ENCODE peak calls at places on chromosomes 5 and 9, in six cellular contexts. One of them, this sample, is unnamed.
A peak's percentile ranks its signal among the peaks of the same experiment; 100 is the strongest.

GRCh38 chr5:75916144-75916543 is 167.0 kb upstream of the SV2C start:
- DNase-seq in tibial nerve: no peak
- DNase-seq in H9: no peak
- DNase-seq in CD8-positive, alpha-beta T cell: no peak
- DNase-seq in Karpas-422: no peak
- DNase-seq in iPS DF 6.9: no peak
- DNase-seq in this sample: no peak

GRCh38 chr9:127751269-127752054 is 16.4 kb upstream of the TOR2A start:
- DNase-seq in Karpas-422: no peak
- DNase-seq in iPS DF 6.9: no peak
- DNase-seq in H9: peak; percentile 68
- DNase-seq in CD8-positive, alpha-beta T cell: no peak
- DNase-seq in tibial nerve: no peak
- DNase-seq in this sample: no peak

GRCh38 chr9:92097997-92098482 is 17.2 kb downstream of the SPTLC1 start:
- DNase-seq in Karpas-422: no peak
- DNase-seq in H9: peak; percentile 94
- DNase-seq in tibial nerve: peak; percentile 16
- DNase-seq in iPS DF 6.9: peak; percentile 88
- DNase-seq in CD8-positive, alpha-beta T cell: peak; percentile 73
- DNase-seq in this sample: peak; percentile 35

GRCh38 chr9:131678499-131679111 is 61.3 kb downstream of the RAPGEF1 start:
- DNase-seq in Karpas-422: peak; percentile 86
- DNase-seq in iPS DF 6.9: no peak
- DNase-seq in CD8-positive, alpha-beta T cell: peak; percentile 83
- DNase-seq in tibial nerve: peak; percentile 70
- DNase-seq in H9: no peak
- DNase-seq in this sample: peak; percentile 65

GRCh38 chr9:97983524-97984187 is 515 bp downstream of the ANP32B start:
- DNase-seq in iPS DF 6.9: no peak
- DNase-seq in tibial nerve: peak; percentile 45
- DNase-seq in Karpas-422: peak; percentile 87
- DNase-seq in H9: peak; percentile 37
- DNase-seq in CD8-positive, alpha-beta T cell: peak; percentile 83
- DNase-seq in this sample: peak; percentile 73

GRCh38 chr9:98214811-98215210 is 22.4 kb upstream of the CORO2A start:
- DNase-seq in iPS DF 6.9: no peak
- DNase-seq in CD8-positive, alpha-beta T cell: no peak
- DNase-seq in H9: no peak
- DNase-seq in Karpas-422: no peak
- DNase-seq in tibial nerve: no peak
- DNase-seq in this sample: no peak

GRCh38 chr5:144191998-144192397 is 21.3 kb downstream of the KCTD16 start:
- DNase-seq in iPS DF 6.9: no peak
- DNase-seq in H9: no peak
- DNase-seq in tibial nerve: no peak
- DNase-seq in Karpas-422: peak; percentile 91
- DNase-seq in CD8-positive, alpha-beta T cell: peak; percentile 54
- DNase-seq in this sample: peak; percentile 86

GRCh38 chr5:137439645-137440044 is 59.5 kb downstream of the SPOCK1 start:
- DNase-seq in tibial nerve: no peak
- DNase-seq in H9: no peak
- DNase-seq in CD8-positive, alpha-beta T cell: no peak
- DNase-seq in iPS DF 6.9: no peak
- DNase-seq in Karpas-422: no peak
- DNase-seq in this sample: no peak

GRCh38 chr9:99056876-99057664 is 47.8 kb upstream of the TGFBR1 start:
- DNase-seq in tibial nerve: no peak
- DNase-seq in Karpas-422: peak; percentile 68
- DNase-seq in CD8-positive, alpha-beta T cell: no peak
- DNase-seq in H9: no peak
- DNase-seq in iPS DF 6.9: no peak
- DNase-seq in this sample: peak; percentile 28

GRCh38 chr5:73280821-73281746 is 108.1 kb downstream of the TMEM174 start:
- DNase-seq in tibial nerve: peak; percentile 82
- DNase-seq in H9: no peak
- DNase-seq in Karpas-422: no peak
- DNase-seq in CD8-positive, alpha-beta T cell: no peak
- DNase-seq in iPS DF 6.9: no peak
- DNase-seq in this sample: no peak

GRCh38 chr5:11383506-11384095 is 520.6 kb downstream of the CTNND2 start:
- DNase-seq in tibial nerve: no peak
- DNase-seq in iPS DF 6.9: no peak
- DNase-seq in H9: no peak
- DNase-seq in Karpas-422: no peak
- DNase-seq in CD8-positive, alpha-beta T cell: no peak
- DNase-seq in this sample: no peak

GRCh38 chr9:131386258-131386657 is 7.6 kb upstream of the PRRC2B start:
- DNase-seq in iPS DF 6.9: no peak
- DNase-seq in tibial nerve: no peak
- DNase-seq in CD8-positive, alpha-beta T cell: no peak
- DNase-seq in Karpas-422: no peak
- DNase-seq in H9: no peak
- DNase-seq in this sample: no peak

GRCh38 chr5:130189961-130190360 is 285.7 kb downstream of the CHSY3 start:
- DNase-seq in H9: no peak
- DNase-seq in tibial nerve: no peak
- DNase-seq in CD8-positive, alpha-beta T cell: no peak
- DNase-seq in iPS DF 6.9: no peak
- DNase-seq in Karpas-422: peak; percentile 23
- DNase-seq in this sample: no peak

GRCh38 chr5:101482931-101483330 is 579.8 kb upstream of the ST8SIA4 start:
- DNase-seq in Karpas-422: no peak
- DNase-seq in CD8-positive, alpha-beta T cell: no peak
- DNase-seq in tibial nerve: no peak
- DNase-seq in iPS DF 6.9: no peak
- DNase-seq in H9: no peak
- DNase-seq in this sample: no peak

GRCh38 chr5:126542441-126542840 is 52.6 kb downstream of the ALDH7A1 start:
- DNase-seq in tibial nerve: no peak
- DNase-seq in Karpas-422: no peak
- DNase-seq in H9: no peak
- DNase-seq in iPS DF 6.9: no peak
- DNase-seq in CD8-positive, alpha-beta T cell: no peak
- DNase-seq in this sample: no peak

GRCh38 chr5:122704247-122705036 is 70.4 kb upstream of the SNX2 start:
- DNase-seq in CD8-positive, alpha-beta T cell: no peak
- DNase-seq in iPS DF 6.9: no peak
- DNase-seq in Karpas-422: peak; percentile 76
- DNase-seq in tibial nerve: no peak
- DNase-seq in H9: no peak
- DNase-seq in this sample: peak; percentile 3

GRCh38 chr5:131536211-131536826 is 98.7 kb downstream of the RAPGEF6 start:
- DNase-seq in tibial nerve: no peak
- DNase-seq in Karpas-422: peak; percentile 94
- DNase-seq in CD8-positive, alpha-beta T cell: no peak
- DNase-seq in H9: no peak
- DNase-seq in iPS DF 6.9: no peak
- DNase-seq in this sample: no peak

GRCh38 chr9:120363697-120364096 is 216.3 kb downstream of the CDK5RAP2 start:
- DNase-seq in iPS DF 6.9: no peak
- DNase-seq in Karpas-422: no peak
- DNase-seq in tibial nerve: no peak
- DNase-seq in H9: no peak
- DNase-seq in CD8-positive, alpha-beta T cell: peak; percentile 27
- DNase-seq in this sample: no peak

GRCh38 chr9:135501261-135502167 is 1.0 kb downstream of the MRPS2 start:
- DNase-seq in CD8-positive, alpha-beta T cell: no peak
- DNase-seq in iPS DF 6.9: no peak
- DNase-seq in tibial nerve: no peak
- DNase-seq in Karpas-422: no peak
- DNase-seq in H9: peak; percentile 55
- DNase-seq in this sample: no peak

GRCh38 chr5:21236896-21237830 is 1249.2 kb upstream of the CDH18 start:
- DNase-seq in iPS DF 6.9: no peak
- DNase-seq in Karpas-422: no peak
- DNase-seq in CD8-positive, alpha-beta T cell: no peak
- DNase-seq in H9: no peak
- DNase-seq in tibial nerve: no peak
- DNase-seq in this sample: no peak

DNA sequence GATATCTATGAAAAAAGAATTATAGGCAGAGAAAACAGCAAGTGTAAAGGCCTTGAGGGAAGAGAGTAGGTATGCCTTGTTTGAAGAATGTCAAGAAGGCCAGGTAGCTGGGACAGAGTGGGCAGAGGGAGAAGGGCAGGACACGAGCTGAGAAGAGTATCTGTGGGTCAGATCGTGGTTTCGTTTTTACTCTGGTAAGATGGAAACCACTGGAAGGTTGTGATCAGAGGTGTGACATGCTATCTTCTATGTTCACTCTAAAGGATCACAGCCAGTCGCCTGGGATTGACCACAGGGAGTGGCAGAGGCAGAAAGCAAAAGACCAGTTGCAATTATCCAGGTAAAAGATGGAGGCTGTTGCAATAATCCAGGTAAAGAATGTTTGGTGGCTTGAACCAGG is 12.6 kb upstream of the ARHGAP26 start:
- DNase-seq in CD8-positive, alpha-beta T cell: no peak
- DNase-seq in iPS DF 6.9: no peak
- DNase-seq in Karpas-422: no peak
- DNase-seq in tibial nerve: no peak
- DNase-seq in H9: no peak
- DNase-seq in this sample: no peak
- H3K27ac ChIP-seq in CD8-positive, alpha-beta T cell: no peak overlapping the region
- H3K27ac ChIP-seq in iPS DF 6.9: no peak overlapping the region
- H3K27ac ChIP-seq in Karpas-422: no peak overlapping the region
- H3K27ac ChIP-seq in tibial nerve: no peak overlapping the region
- H3K27ac ChIP-seq in H9: no peak overlapping the region
- H3K27ac ChIP-seq in this sample: no peak overlapping the region

GRCh38 chr9:83259558-83259957 is 196.6 kb upstream of the RASEF start:
- DNase-seq in Karpas-422: no peak
- DNase-seq in tibial nerve: no peak
- DNase-seq in H9: no peak
- DNase-seq in CD8-positive, alpha-beta T cell: no peak
- DNase-seq in iPS DF 6.9: no peak
- DNase-seq in this sample: no peak
- H3K27ac ChIP-seq in Karpas-422: no peak overlapping the region
- H3K27ac ChIP-seq in tibial nerve: no peak overlapping the region
- H3K27ac ChIP-seq in H9: no peak overlapping the region
- H3K27ac ChIP-seq in CD8-positive, alpha-beta T cell: no peak overlapping the region
- H3K27ac ChIP-seq in iPS DF 6.9: no peak overlapping the region
- H3K27ac ChIP-seq in this sample: no peak overlapping the region

DNA sequence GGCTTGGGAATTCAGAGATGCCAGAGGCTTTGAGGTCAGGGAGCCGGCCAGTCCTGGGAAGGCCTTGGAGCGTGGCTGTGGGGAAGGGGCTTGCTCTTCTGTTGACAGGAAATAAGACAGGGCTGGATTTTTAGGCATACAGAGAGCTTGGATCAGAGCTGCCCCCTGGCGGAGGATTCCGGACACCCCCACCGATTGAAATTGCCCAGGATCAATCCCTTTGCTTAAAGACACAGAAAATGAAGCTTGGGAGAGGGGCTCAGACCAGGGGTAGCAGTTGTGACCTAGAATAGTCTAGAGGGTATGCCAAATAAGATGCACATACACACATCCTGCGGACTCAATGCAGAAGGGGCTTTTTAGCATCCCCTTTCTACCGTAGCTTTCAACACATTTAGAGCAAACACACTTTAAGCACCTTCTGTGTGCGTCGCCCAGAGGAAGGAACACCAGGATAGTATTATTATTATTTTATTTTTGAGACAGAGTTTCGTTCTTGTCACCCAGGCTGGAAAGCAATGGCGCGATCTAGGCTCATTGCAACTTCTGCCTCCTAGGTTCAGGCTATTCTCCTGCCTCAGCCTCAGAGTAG is 1.7 kb upstream of the NTMT1 start:
- DNase-seq in tibial nerve: peak; percentile 68
- DNase-seq in Karpas-422: peak; percentile 83
- DNase-seq in H9: peak; percentile 84
- DNase-seq in CD8-positive, alpha-beta T cell: peak; percentile 79
- DNase-seq in iPS DF 6.9: no peak
- DNase-seq in this sample: peak; percentile 68
- H3K27ac ChIP-seq in tibial nerve: peak overlapping the region; percentile 6
- H3K27ac ChIP-seq in Karpas-422: no peak overlapping the region
- H3K27ac ChIP-seq in H9: no peak overlapping the region
- H3K27ac ChIP-seq in CD8-positive, alpha-beta T cell: no peak overlapping the region
- H3K27ac ChIP-seq in iPS DF 6.9: no peak overlapping the region
- H3K27ac ChIP-seq in this sample: no peak overlapping the region

GRCh38 chr9:137302176-137303030 is at the start of gene NRARP:
- DNase-seq in CD8-positive, alpha-beta T cell: peak; percentile 95
- DNase-seq in iPS DF 6.9: no peak
- DNase-seq in H9: peak; percentile 77
- DNase-seq in tibial nerve: peak; percentile 74
- DNase-seq in Karpas-422: peak; percentile 94
- DNase-seq in this sample: peak; percentile 88
- H3K27ac ChIP-seq in CD8-positive, alpha-beta T cell: no peak within 1 kb of the TSS
- H3K27ac ChIP-seq in iPS DF 6.9: no peak within 1 kb of the TSS
- H3K27ac ChIP-seq in H9: no peak within 1 kb of the TSS
- H3K27ac ChIP-seq in tibial nerve: peak within 1 kb of the TSS; percentile 81
- H3K27ac ChIP-seq in Karpas-422: no peak within 1 kb of the TSS
- H3K27ac ChIP-seq in this sample: peak within 1 kb of the TSS; percentile 15

DNA sequence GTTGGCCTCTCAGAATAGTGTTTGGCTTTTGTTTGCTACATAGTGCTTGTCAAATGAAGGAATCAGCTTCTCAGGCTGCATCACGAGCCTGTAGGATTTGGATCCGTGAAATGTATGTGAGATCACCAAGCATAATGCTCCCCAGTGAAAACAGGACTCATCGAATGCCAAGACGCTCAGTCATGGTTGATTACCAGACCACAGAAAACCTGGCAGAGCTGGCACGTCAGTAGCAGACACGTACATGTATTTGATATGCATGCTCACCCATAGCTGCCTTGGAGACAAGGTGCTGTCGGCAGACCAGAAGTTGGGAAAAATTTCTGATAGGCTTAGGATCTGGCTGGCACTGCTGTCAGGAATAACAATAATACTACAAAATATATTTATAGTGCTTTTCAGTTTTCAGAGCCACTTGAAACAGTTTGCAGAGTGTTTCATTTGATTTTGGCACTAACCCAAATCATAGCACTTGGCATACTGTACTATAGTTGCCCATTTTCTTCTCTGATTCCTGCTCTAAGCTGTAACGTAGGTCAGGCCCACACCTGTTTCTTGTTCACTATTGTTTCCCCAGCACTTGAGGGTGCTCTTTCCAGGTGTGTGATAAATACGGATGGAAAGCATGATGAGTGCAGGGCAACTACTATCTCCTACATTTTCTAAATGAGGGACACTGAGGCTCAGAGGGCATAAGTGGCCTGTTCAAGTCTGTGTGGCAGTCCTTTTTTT is 226.1 kb downstream of the NR3C1 start:
- DNase-seq in H9: no peak
- DNase-seq in CD8-positive, alpha-beta T cell: no peak
- DNase-seq in iPS DF 6.9: no peak
- DNase-seq in Karpas-422: peak; percentile 61
- DNase-seq in tibial nerve: no peak
- DNase-seq in this sample: no peak
- H3K27ac ChIP-seq in H9: no peak overlapping the region
- H3K27ac ChIP-seq in CD8-positive, alpha-beta T cell: no peak overlapping the region
- H3K27ac ChIP-seq in iPS DF 6.9: no peak overlapping the region
- H3K27ac ChIP-seq in Karpas-422: peak overlapping the region; percentile 100
- H3K27ac ChIP-seq in tibial nerve: no peak overlapping the region
- H3K27ac ChIP-seq in this sample: no peak overlapping the region

GRCh38 chr5:82142217-82142841 is 135.8 kb downstream of the RPS23 start:
- DNase-seq in Karpas-422: peak; percentile 12
- DNase-seq in H9: no peak
- DNase-seq in CD8-positive, alpha-beta T cell: no peak
- DNase-seq in tibial nerve: no peak
- DNase-seq in iPS DF 6.9: no peak
- DNase-seq in this sample: no peak

GRCh38 chr5:82142928-82143577 is 135.1 kb downstream of the RPS23 start:
- DNase-seq in CD8-positive, alpha-beta T cell: no peak
- DNase-seq in Karpas-422: peak; percentile 38
- DNase-seq in H9: no peak
- DNase-seq in iPS DF 6.9: no peak
- DNase-seq in tibial nerve: no peak
- DNase-seq in this sample: no peak

GRCh38 chr5:82137205-82137604 is 140.9 kb downstream of the RPS23 start:
- DNase-seq in Karpas-422: peak; percentile 29
- DNase-seq in iPS DF 6.9: no peak
- DNase-seq in H9: no peak
- DNase-seq in tibial nerve: no peak
- DNase-seq in CD8-positive, alpha-beta T cell: no peak
- DNase-seq in this sample: no peak
- H3K27ac ChIP-seq in Karpas-422: no peak overlapping the region
- H3K27ac ChIP-seq in iPS DF 6.9: no peak overlapping the region
- H3K27ac ChIP-seq in H9: no peak overlapping the region
- H3K27ac ChIP-seq in tibial nerve: no peak overlapping the region
- H3K27ac ChIP-seq in CD8-positive, alpha-beta T cell: no peak overlapping the region
- H3K27ac ChIP-seq in this sample: no peak overlapping the region

This sample was measured in CD4-positive, alpha-beta memory T cell.